ENCODE peak calls at places on chromosomes 16 and 17, in seven cellular contexts. One of them, this sample, is unnamed.

GRCh38 chr16:1450218-1450617 is 5.9 kb upstream of the CCDC154 start:
- DNase-seq in naive thymus-derived CD8-positive, alpha-beta T cell: no peak
- DNase-seq in CD4-positive, alpha-beta T cell: no peak
- DNase-seq in head of caudate nucleus: no peak
- DNase-seq in NCI-H2081: no peak
- DNase-seq in K562: no peak
- DNase-seq in HAP-1: no peak
- DNase-seq in this sample: no peak

GRCh38 chr17:17363638-17364337 is 60.6 kb downstream of the NT5M start:
- DNase-seq in naive thymus-derived CD8-positive, alpha-beta T cell: no peak
- DNase-seq in CD4-positive, alpha-beta T cell: no peak
- DNase-seq in head of caudate nucleus: no peak
- DNase-seq in NCI-H2081: no peak
- DNase-seq in K562: no peak
- DNase-seq in HAP-1: no peak
- DNase-seq in this sample: no peak

GRCh38 chr17:66276328-66276937 is 26.0 kb upstream of the PRKCA start:
- DNase-seq in naive thymus-derived CD8-positive, alpha-beta T cell: no peak
- DNase-seq in CD4-positive, alpha-beta T cell: no peak
- DNase-seq in head of caudate nucleus: no peak
- DNase-seq in NCI-H2081: no peak
- DNase-seq in K562: peak; percentile 54
- DNase-seq in HAP-1: no peak
- DNase-seq in this sample: no peak

GRCh38 chr16:70432800-70433455 is 6.0 kb downstream of the ST3GAL2 start:
- DNase-seq in naive thymus-derived CD8-positive, alpha-beta T cell: no peak
- DNase-seq in CD4-positive, alpha-beta T cell: no peak
- DNase-seq in head of caudate nucleus: no peak
- DNase-seq in NCI-H2081: no peak
- DNase-seq in K562: peak; percentile 47
- DNase-seq in HAP-1: no peak
- DNase-seq in this sample: peak; percentile 78

GRCh38 chr17:10337136-10337535 is 35.7 kb downstream of the MYH13 start:
- DNase-seq in naive thymus-derived CD8-positive, alpha-beta T cell: no peak
- DNase-seq in CD4-positive, alpha-beta T cell: no peak
- DNase-seq in head of caudate nucleus: no peak
- DNase-seq in NCI-H2081: no peak
- DNase-seq in K562: no peak
- DNase-seq in HAP-1: no peak
- DNase-seq in this sample: no peak

GRCh38 chr17:82358467-82359350 is at the start of gene TEX19:
- DNase-seq in naive thymus-derived CD8-positive, alpha-beta T cell: no peak
- DNase-seq in CD4-positive, alpha-beta T cell: no peak
- DNase-seq in head of caudate nucleus: no peak
- DNase-seq in NCI-H2081: peak; percentile 71
- DNase-seq in K562: peak; percentile 73
- DNase-seq in HAP-1: peak; percentile 43
- DNase-seq in this sample: peak; percentile 46

GRCh38 chr17:51056813-51057510 is 63.7 kb downstream of the SPAG9 start:
- DNase-seq in naive thymus-derived CD8-positive, alpha-beta T cell: peak; percentile 47
- DNase-seq in CD4-positive, alpha-beta T cell: peak; percentile 12
- DNase-seq in head of caudate nucleus: no peak
- DNase-seq in NCI-H2081: peak; percentile 53
- DNase-seq in K562: peak; percentile 55
- DNase-seq in HAP-1: peak; percentile 64
- DNase-seq in this sample: peak; percentile 56

GRCh38 chr17:44557653-44558285 is 485 bp downstream of the FZD2 start:
- DNase-seq in naive thymus-derived CD8-positive, alpha-beta T cell: peak; percentile 34
- DNase-seq in CD4-positive, alpha-beta T cell: no peak
- DNase-seq in head of caudate nucleus: no peak
- DNase-seq in NCI-H2081: no peak
- DNase-seq in K562: no peak
- DNase-seq in HAP-1: no peak
- DNase-seq in this sample: peak; percentile 29

This sample was measured in erythroblast.